ENCODE peak calls at places on chromosomes 4 and X, in nine cellular contexts. One of them, this sample, is unnamed.

GRCh38 chr4:108706289-108706688 is 55.9 kb downstream of the OSTC start:
- DNase-seq in left cardiac atrium: no peak
- DNase-seq in GM23248: no peak
- DNase-seq in germinal center: no peak
- DNase-seq in NCI-H146: no peak
- DNase-seq in H9: no peak
- DNase-seq in BJ: no peak
- DNase-seq in substantia nigra: no peak
- DNase-seq in Peyer's patch: no peak
- DNase-seq in this sample: no peak

GRCh38 chr4:39231660-39232059 is 49.3 kb downstream of the WDR19 start:
- DNase-seq in left cardiac atrium: no peak
- DNase-seq in GM23248: no peak
- DNase-seq in germinal center: no peak
- DNase-seq in NCI-H146: no peak
- DNase-seq in H9: no peak
- DNase-seq in BJ: no peak
- DNase-seq in substantia nigra: no peak
- DNase-seq in Peyer's patch: no peak
- DNase-seq in this sample: no peak

GRCh38 chrX:84165716-84166115 is 22.3 kb downstream of the RPS6KA6 start:
- DNase-seq in left cardiac atrium: no peak
- DNase-seq in GM23248: peak
- DNase-seq in germinal center: no peak
- DNase-seq in NCI-H146: no peak
- DNase-seq in H9: no peak
- DNase-seq in BJ: no peak
- DNase-seq in substantia nigra: no peak
- DNase-seq in Peyer's patch: no peak
- DNase-seq in this sample: no peak

GRCh38 chr4:94426783-94427182 is 25.0 kb upstream of the PDLIM5 start:
- DNase-seq in left cardiac atrium: no peak
- DNase-seq in GM23248: no peak
- DNase-seq in germinal center: no peak
- DNase-seq in NCI-H146: no peak
- DNase-seq in H9: no peak
- DNase-seq in BJ: no peak
- DNase-seq in substantia nigra: no peak
- DNase-seq in Peyer's patch: no peak
- DNase-seq in this sample: no peak

GRCh38 chr4:184097240-184097619 is 120.4 kb downstream of the ENPP6 start:
- DNase-seq in left cardiac atrium: peak
- DNase-seq in GM23248: peak
- DNase-seq in germinal center: peak
- DNase-seq in NCI-H146: no peak
- DNase-seq in H9: peak
- DNase-seq in BJ: no peak
- DNase-seq in substantia nigra: no peak
- DNase-seq in Peyer's patch: peak
- DNase-seq in this sample: peak

GRCh38 chr4:37936889-37937498 is 23.2 kb upstream of the PTTG2 start:
- DNase-seq in left cardiac atrium: peak
- DNase-seq in GM23248: no peak
- DNase-seq in germinal center: no peak
- DNase-seq in NCI-H146: no peak
- DNase-seq in H9: no peak
- DNase-seq in BJ: no peak
- DNase-seq in substantia nigra: no peak
- DNase-seq in Peyer's patch: no peak
- DNase-seq in this sample: no peak

GRCh38 chr4:8510191-8510590 is 69.6 kb downstream of the TRMT44 start:
- DNase-seq in left cardiac atrium: no peak
- DNase-seq in GM23248: no peak
- DNase-seq in germinal center: no peak
- DNase-seq in NCI-H146: no peak
- DNase-seq in H9: no peak
- DNase-seq in BJ: no peak
- DNase-seq in substantia nigra: no peak
- DNase-seq in Peyer's patch: no peak
- DNase-seq in this sample: no peak

GRCh38 chrX:40109288-40110008 is 11.7 kb upstream of the BCOR start:
- DNase-seq in left cardiac atrium: peak
- DNase-seq in GM23248: peak
- DNase-seq in germinal center: no peak
- DNase-seq in NCI-H146: peak
- DNase-seq in H9: peak
- DNase-seq in BJ: no peak
- DNase-seq in substantia nigra: no peak
- DNase-seq in Peyer's patch: no peak
- DNase-seq in this sample: no peak

GRCh38 chr4:76341063-76341462 is 34.5 kb downstream of the STBD1 start:
- DNase-seq in left cardiac atrium: no peak
- DNase-seq in GM23248: peak
- DNase-seq in germinal center: no peak
- DNase-seq in NCI-H146: no peak
- DNase-seq in H9: no peak
- DNase-seq in BJ: peak
- DNase-seq in substantia nigra: no peak
- DNase-seq in Peyer's patch: no peak
- DNase-seq in this sample: no peak